ENCODE peak calls at places on chromosomes 6 and 20, in six cellular contexts. S is H9, V is IMR-90, R is mesendoderm, P is H1, L is mesenchymal stem cell. Q is an unnamed sample.

GRCh38 chr20:33604991-33605370 is 57.1 kb upstream of the C20orf144 start:
- DNase-seq in L (no peak), S (no peak), R (no peak), P (no peak), V (no peak), Q (no peak)

GRCh38 chr6:4916954-4917561 is 86.8 kb downstream of the RPP40 start:
- DNase-seq in S (no peak), L (no peak), R (no peak), P (no peak), V (no peak), Q (no peak)

GRCh38 chr20:51695574-51696303 is 72.5 kb downstream of the ATP9A start:
- DNase-seq in L (peak), P (no peak), R (peak), V (peak), S (no peak), Q (no peak)

GRCh38 chr6:84001119-84001518 is 32.5 kb upstream of the MRAP2 start:
- DNase-seq in R (no peak), V (no peak), P (no peak), L (no peak), S (no peak), Q (no peak)

GRCh38 chr6:73606428-73606827 is 47.4 kb downstream of the SLC17A5 start:
- DNase-seq in R (no peak), P (no peak), L (no peak), S (no peak), V (no peak), Q (no peak)

GRCh38 chr20:9442858-9443257 is 71.5 kb upstream of the LAMP5 start:
- DNase-seq in V (peak), P (no peak), S (no peak), L (peak), R (peak), Q (no peak)

GRCh38 chr6:73714227-73714626 is 18.2 kb downstream of the CD109 start:
- DNase-seq in L (no peak), V (no peak), P (no peak), S (no peak), R (no peak), Q (no peak)

GRCh38 chr6:13303668-13304017 is 24.7 kb downstream of the TBC1D7 start:
- DNase-seq in R (no peak), S (no peak), L (peak), V (peak), P (no peak), Q (no peak)

GRCh38 chr6:10415593-10416480 is 963 bp upstream of the TFAP2A start:
- DNase-seq in L (no peak), S (no peak), V (no peak), P (no peak), R (no peak), Q (no peak)

GRCh38 chr6:119390276-119390793 is 40.8 kb upstream of the MAN1A1 start:
- DNase-seq in P (no peak), R (peak), V (no peak), S (no peak), L (peak), Q (no peak)

GRCh38 chr6:136090929-136091328 is 159.2 kb downstream of the MTFR2 start:
- DNase-seq in S (no peak), P (no peak), L (no peak), R (no peak), V (no peak), Q (no peak)

GRCh38 chr6:74851598-74851997 is 354.3 kb downstream of the COL12A1 start:
- DNase-seq in P (no peak), S (no peak), V (peak), R (no peak), L (peak), Q (no peak)

GRCh38 chr6:81814365-81815109 is 62.1 kb upstream of the TENT5A start:
- DNase-seq in S (no peak), L (peak), P (no peak), V (peak), R (no peak), Q (no peak)

GRCh38 chr6:45698046-45698445 is 317.6 kb downstream of the CLIC5 start:
- DNase-seq in S (no peak), V (no peak), P (no peak), L (no peak), R (no peak), Q (no peak)

GRCh38 chr20:10877345-10877744 is 203.5 kb upstream of the JAG1 start:
- DNase-seq in P (no peak), V (no peak), S (no peak), R (no peak), L (no peak), Q (no peak)

GRCh38 chr6:168355716-168356522 is 36.3 kb upstream of the DACT2 start:
- DNase-seq in S (peak), V (no peak), L (peak), P (no peak), R (peak), Q (peak)

GRCh38 chr6:123715243-123715863 is 78.6 kb upstream of the TRDN start:
- DNase-seq in L (peak), P (no peak), R (peak), S (no peak), V (no peak), Q (peak)

GRCh38 chr6:135268263-135268662 is 87.2 kb downstream of the MYB start:
- DNase-seq in S (no peak), L (no peak), V (no peak), R (no peak), P (no peak), Q (no peak)

GRCh38 chr6:35178932-35179832 is 34.6 kb upstream of the SCUBE3 start:
- DNase-seq in L (no peak), V (no peak), S (no peak), R (peak), P (no peak), Q (no peak)

GRCh38 chr6:11224252-11224965 is 8.1 kb downstream of the NEDD9 start:
- DNase-seq in L (peak), P (no peak), V (peak), S (no peak), R (no peak), Q (no peak)

GRCh38 chr20:15930324-15931305 is 642.6 kb downstream of the KIF16B start:
- DNase-seq in V (peak), S (no peak), P (no peak), R (peak), L (peak), Q (peak)

GRCh38 chr20:17883592-17884317 is 84.8 kb downstream of the SNX5 start:
- DNase-seq in V (no peak), P (no peak), L (no peak), R (no peak), S (no peak), Q (no peak)

GRCh38 chr20:17881741-17882064 is 86.9 kb downstream of the SNX5 start:
- DNase-seq in L (no peak), R (no peak), P (no peak), V (no peak), S (no peak), Q (no peak)

GRCh38 chr20:17884318-17885003 is 84.1 kb downstream of the SNX5 start:
- DNase-seq in S (no peak), R (no peak), V (no peak), P (no peak), L (no peak), Q (no peak)

GRCh38 chr20:17882834-17883591 is 85.6 kb downstream of the SNX5 start:
- DNase-seq in L (no peak), P (no peak), R (no peak), S (no peak), V (no peak), Q (no peak)

GRCh38 chr20:17882065-17882833 is 86.3 kb downstream of the SNX5 start:
- DNase-seq in L (no peak), R (no peak), S (no peak), V (no peak), P (no peak), Q (no peak)
- H2BK15ac ChIP-seq in L (no peak), R (no peak), S (no peak), V (no peak), P (peak), Q (peak)

DNA sequence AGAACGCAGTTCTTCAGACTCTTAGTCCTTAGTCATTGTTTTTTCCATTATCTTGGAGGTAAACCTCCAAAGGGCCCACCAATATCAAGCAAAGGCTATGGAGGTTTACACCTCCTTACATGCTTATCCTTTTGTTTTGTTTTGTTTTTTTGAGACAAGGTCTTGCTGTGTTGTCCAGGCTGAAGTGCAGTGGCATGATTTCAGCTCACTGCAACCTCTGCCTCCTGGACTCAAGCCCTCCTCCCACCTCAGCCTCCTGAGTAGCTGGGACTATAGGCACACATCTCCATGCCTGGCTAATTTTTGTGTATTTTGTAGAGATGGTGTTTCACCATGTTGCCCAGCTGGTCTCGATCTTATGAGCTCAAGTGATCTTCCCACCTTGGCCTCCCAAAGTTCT is 26.3 kb downstream of the ADGRG6 start:
- DNase-seq in V (no peak), L (no peak), R (no peak), S (no peak), P (no peak), Q (no peak)
- H3K9ac ChIP-seq in V (no peak), L (no peak), R (no peak), S (no peak), P (no peak), Q (no peak)

DNA sequence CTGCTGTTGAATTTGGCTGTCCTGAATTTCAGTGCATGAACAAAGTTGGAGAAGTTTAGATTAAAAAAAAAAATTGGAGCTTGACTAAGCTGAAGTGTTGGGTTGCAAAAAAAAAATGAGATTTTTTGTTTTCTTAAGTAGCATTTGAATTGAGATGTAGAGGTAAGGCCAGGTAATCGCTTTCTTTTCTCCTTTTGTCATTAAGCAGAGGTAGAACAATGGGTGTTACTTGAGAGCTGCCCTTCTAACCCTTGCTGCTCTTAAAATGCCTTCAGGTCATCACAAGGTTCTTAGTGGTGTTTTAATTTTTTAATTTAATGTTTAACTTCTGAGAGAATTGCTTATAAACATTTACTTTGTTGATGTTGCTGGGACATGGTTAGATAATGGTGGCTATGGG is 84.1 kb upstream of the PRDM1 start:
- DNase-seq in R (peak), P (no peak), L (no peak), S (no peak), V (no peak), Q (no peak)
- H2BK15ac ChIP-seq in R (no peak), P (no peak), L (no peak), S (no peak), V (no peak), Q (no peak)

DNA sequence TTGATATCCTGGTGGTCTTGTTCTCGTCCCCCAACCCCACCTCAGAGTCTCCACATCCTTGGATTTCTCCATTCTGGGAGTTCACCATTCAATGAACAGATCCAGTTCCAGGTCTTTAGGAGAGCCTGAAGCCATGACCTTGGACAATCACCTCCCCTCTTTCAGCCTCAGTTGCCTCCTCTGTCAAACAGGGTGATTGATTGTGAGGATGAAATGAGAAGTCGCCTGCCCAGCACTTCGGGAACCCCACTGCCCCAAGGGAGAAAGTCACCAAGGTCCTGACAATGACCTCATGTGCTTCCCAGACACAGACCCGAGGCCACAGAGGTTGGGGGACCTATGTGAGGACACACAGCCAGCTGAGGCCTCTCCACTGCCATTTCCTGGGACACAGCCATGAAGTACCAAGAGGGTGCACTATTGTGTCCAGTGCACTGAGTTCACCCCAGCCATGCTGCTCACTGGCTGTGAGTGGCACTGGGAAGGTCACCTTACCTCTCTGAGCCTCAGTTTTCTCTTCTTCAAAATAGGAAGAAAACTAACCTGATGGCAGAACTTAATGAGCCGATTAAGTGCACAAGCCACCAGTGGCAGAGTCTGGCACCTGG is 61.7 kb downstream of the SNAI1 start:
- DNase-seq in R (no peak), V (no peak), L (no peak), P (no peak), S (no peak), Q (no peak)
- H3K9ac ChIP-seq in R (no peak), V (no peak), L (no peak), P (no peak), S (no peak), Q (peak)

GRCh38 chr6:14553515-14553914 is 435.9 kb downstream of the CD83 start:
- DNase-seq in V (no peak), L (no peak), S (no peak), R (no peak), P (no peak), Q (no peak)

GRCh38 chr6:14555804-14556203 is 438.2 kb downstream of the CD83 start:
- DNase-seq in R (no peak), V (no peak), L (no peak), S (no peak), P (no peak), Q (no peak)

GRCh38 chr6:14550817-14551216 is 433.2 kb downstream of the CD83 start:
- DNase-seq in V (peak), L (no peak), R (no peak), S (no peak), P (no peak), Q (no peak)

GRCh38 chr6:14550410-14550809 is 432.8 kb downstream of the CD83 start:
- DNase-seq in P (no peak), L (no peak), R (no peak), V (no peak), S (no peak), Q (no peak)

GRCh38 chr6:14552891-14553290 is 435.3 kb downstream of the CD83 start:
- DNase-seq in L (no peak), P (no peak), S (no peak), V (no peak), R (no peak), Q (no peak)
- H2BK15ac ChIP-seq in L (no peak), P (no peak), S (no peak), V (no peak), R (no peak), Q (no peak)

GRCh38 chr6:109483744-109484075 is 691 bp upstream of the ZBTB24 start:
- DNase-seq in L (no peak), S (no peak), R (no peak), P (no peak), V (no peak), Q (no peak)

GRCh38 chr6:109482913-109483743 is at the start of gene ZBTB24:
- DNase-seq in R (peak), P (peak), L (peak), S (peak), V (peak), Q (peak)

GRCh38 chr6:109485536-109485935 is 2.5 kb upstream of the ZBTB24 start:
- DNase-seq in V (no peak), L (no peak), P (no peak), S (no peak), R (no peak), Q (no peak)

GRCh38 chr6:109484161-109484560 is 1.1 kb upstream of the ZBTB24 start:
- DNase-seq in R (no peak), S (no peak), P (no peak), L (peak), V (no peak), Q (no peak)

DNA sequence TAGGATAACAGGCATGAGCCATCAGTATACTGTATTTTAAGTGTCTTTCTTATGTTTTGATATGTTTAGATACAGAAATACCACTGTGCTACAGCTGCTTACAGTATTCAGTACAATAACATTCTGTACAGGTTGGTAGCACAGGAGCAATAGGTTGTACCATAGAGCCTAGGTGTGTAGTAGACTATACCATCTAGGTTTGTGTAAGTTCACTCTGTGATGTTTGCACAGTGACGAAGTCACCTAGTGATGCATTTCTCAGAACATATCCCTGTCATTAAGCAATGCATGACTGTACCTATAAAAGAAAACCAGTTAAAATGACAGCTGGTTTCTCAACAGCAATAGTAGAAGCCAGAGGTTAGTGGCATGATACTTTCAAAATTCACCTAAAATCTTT is 3.0 kb upstream of the ZBTB24 start:
- DNase-seq in P (no peak), V (no peak), S (no peak), L (no peak), R (no peak), Q (no peak)
- H3K9ac ChIP-seq in P (no peak), V (no peak), S (no peak), L (no peak), R (no peak), Q (no peak)

Q was measured in neuronal stem cell.